ENCODE peak calls at places on chromosomes 12 and 14, in nine cellular contexts. D is body of pancreas, Y is keratinocyte, U is heart right ventricle, X is IMR-90, F is left lung, W is right lobe of liver, O is sigmoid colon, C is A549. M is an unnamed sample.

GRCh38 chr12:121713257-121714155 is 954 bp downstream of the TMEM120B start:
- DNase-seq in D (peak), Y (no peak), U (peak), X (peak), F (no peak), W (peak), O (peak), C (no peak), M (no peak)

GRCh38 chr14:53570411-53571387 is 385.9 kb downstream of the BMP4 start:
- DNase-seq in D (no peak), Y (no peak), U (no peak), X (no peak), F (no peak), W (no peak), O (no peak), C (no peak), M (no peak)

GRCh38 chr14:103623883-103624482 is 5.0 kb upstream of the KLC1 start:
- DNase-seq in D (no peak), Y (no peak), U (peak), X (no peak), F (no peak), W (peak), O (no peak), C (no peak), M (no peak)

GRCh38 chr12:106522708-106523107 is 60.1 kb upstream of the RFX4 start:
- DNase-seq in D (no peak), Y (no peak), U (no peak), X (no peak), F (no peak), W (no peak), O (no peak), C (peak), M (no peak)

GRCh38 chr14:59631237-59631636 is 54.6 kb upstream of the CCDC175 start:
- DNase-seq in D (no peak), Y (no peak), U (no peak), X (no peak), F (no peak), W (no peak), O (no peak), C (peak), M (no peak)

GRCh38 chr14:84468153-84468552 is 1061.8 kb upstream of the FLRT2 start:
- DNase-seq in D (no peak), Y (no peak), U (no peak), X (no peak), F (no peak), W (no peak), O (no peak), C (no peak), M (no peak)

GRCh38 chr12:130838284-130838950 is 633 bp downstream of the STX2 start:
- DNase-seq in D (peak), Y (no peak), U (no peak), X (no peak), F (no peak), W (peak), O (no peak), C (peak), M (no peak)

GRCh38 chr12:109695961-109696461 is 17.6 kb upstream of the FAM222A start:
- DNase-seq in D (no peak), Y (no peak), U (no peak), X (no peak), F (no peak), W (no peak), O (no peak), C (no peak), M (no peak)

GRCh38 chr14:30528778-30529642 is 29.9 kb upstream of the G2E3 start:
- DNase-seq in D (no peak), Y (no peak), U (no peak), X (no peak), F (no peak), W (no peak), O (no peak), C (no peak), M (no peak)

GRCh38 chr14:30907659-30908057 is 33.3 kb downstream of the COCH start:
- DNase-seq in D (no peak), Y (no peak), U (no peak), X (no peak), F (no peak), W (no peak), O (no peak), C (no peak), M (no peak)

DNA sequence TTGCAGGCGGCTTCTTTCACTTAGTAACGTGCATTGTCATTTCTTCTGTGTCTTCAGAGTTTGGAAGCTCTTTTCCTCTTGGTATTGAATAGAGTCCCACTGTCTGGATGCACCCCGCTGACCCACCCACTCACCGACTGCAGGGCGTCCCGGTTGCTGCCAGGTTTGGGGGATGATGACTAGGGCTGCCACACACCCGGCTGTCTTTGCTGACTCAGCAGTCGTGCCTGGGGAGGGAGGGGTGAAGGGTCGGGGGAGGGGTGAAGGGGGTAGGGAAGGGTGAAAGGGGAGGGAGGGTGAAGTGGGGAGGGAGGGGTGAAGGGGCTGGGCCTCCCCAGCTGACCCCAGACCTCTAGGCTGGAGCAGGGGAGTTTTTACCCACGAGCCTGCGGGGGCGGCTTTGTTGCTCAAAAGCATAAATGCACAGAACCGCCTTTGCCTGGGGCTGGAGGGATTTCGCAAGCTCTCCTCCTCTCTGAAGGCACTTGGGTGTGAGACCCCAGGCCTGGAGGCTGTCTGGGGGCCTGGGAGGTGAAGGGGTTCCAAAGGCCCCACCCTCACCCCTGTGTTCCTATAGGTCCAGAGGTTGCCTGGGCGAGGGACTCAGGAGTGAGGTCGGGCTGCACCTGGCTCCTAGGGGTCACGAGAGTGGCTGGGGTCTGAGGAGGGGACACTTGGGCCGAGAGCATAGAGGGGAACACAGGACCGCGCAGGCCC is 31.3 kb upstream of the ULK1 start:
- DNase-seq in D (no peak), Y (no peak), U (no peak), X (no peak), F (peak), W (no peak), O (no peak), C (peak), M (no peak)
- H3K27ac ChIP-seq in D (no peak), Y (no peak), U (no peak), X (no peak), F (no peak), W (no peak), O (no peak), C (peak), M (no peak)

GRCh38 chr14:58072288-58073071 is 79.5 kb downstream of the ARMH4 start:
- DNase-seq in D (peak), Y (no peak), U (no peak), X (peak), F (no peak), W (peak), O (no peak), C (peak), M (no peak)
- TF ChIP-seq CTCF in D (peak), Y (peak), U (peak), X (peak), F (peak), W (peak), O (peak), C (peak), M (peak)

DNA sequence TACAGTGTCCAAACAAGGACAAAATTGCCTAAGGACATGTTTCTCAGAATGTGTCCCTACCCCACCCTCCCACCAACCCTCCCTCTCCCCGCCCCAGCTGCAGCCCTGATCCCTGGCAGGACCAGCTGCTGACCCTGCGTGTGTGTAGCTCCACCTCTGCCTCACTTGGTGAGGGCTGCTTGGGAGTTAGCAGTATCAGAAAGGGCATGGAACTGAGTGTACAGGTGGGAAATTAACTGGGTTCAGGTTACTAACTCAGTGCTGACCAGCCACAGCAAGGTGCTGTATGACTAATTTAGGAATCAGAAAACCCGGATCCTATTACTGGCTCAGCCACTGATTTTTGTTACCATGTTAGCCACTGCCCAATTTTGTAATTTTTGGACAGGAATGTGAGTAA is 11.3 kb upstream of the PLEKHD1 start:
- DNase-seq in D (no peak), Y (no peak), U (no peak), X (no peak), F (no peak), W (no peak), O (no peak), C (no peak), M (no peak)
- H3K4me3 ChIP-seq in D (no peak), Y (no peak), U (no peak), X (no peak), F (no peak), W (no peak), O (no peak), C (no peak), M (no peak)

DNA sequence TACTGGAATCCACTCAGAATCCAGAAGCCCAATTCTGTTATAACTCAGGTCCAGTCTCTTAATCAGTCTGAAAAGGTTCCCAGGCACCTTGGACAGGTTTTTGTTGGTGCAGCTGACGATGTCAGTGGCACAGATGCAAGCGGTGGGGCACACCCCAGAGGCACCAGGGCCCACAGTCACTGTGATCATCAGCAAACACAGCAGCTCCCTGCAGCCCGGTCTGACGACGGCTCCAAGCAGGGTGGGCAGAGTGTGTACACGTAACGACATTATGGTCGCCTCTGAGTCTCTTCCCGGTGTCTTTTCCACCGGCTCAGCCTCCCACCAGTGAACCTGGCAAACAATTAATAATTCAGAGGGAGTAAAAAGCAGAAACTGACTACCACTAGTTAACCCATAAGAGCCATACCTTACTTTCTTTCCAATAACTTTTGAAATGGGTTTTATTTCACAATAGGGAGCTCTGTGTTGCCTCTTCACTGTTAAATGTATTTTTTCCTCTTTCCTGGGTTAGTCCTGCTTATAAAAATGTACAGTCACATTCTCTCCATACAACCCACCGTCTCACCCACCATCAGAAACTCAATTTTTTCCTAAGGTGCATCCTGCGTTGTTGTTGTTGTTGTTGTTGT is 572 bp upstream of the PCED1B start:
- DNase-seq in D (peak), Y (no peak), U (peak), X (peak), F (no peak), W (peak), O (peak), C (peak), M (no peak)
- H3K27ac ChIP-seq in D (peak), Y (peak), U (peak), X (peak), F (peak), W (peak), O (peak), C (peak), M (peak)

GRCh38 chr12:112525426-112525809 is 106.7 kb downstream of the PTPN11 start:
- DNase-seq in D (no peak), Y (no peak), U (no peak), X (no peak), F (no peak), W (no peak), O (no peak), C (no peak), M (no peak)

GRCh38 chr12:112524269-112524668 is 105.5 kb downstream of the PTPN11 start:
- DNase-seq in D (no peak), Y (no peak), U (no peak), X (no peak), F (no peak), W (no peak), O (no peak), C (no peak), M (no peak)

GRCh38 chr12:112527082-112527481 is 108.3 kb downstream of the PTPN11 start:
- DNase-seq in D (no peak), Y (no peak), U (no peak), X (no peak), F (no peak), W (no peak), O (no peak), C (no peak), M (no peak)

GRCh38 chr12:112523856-112524255 is 105.1 kb downstream of the PTPN11 start:
- DNase-seq in D (no peak), Y (no peak), U (no peak), X (no peak), F (no peak), W (no peak), O (no peak), C (no peak), M (no peak)

DNA sequence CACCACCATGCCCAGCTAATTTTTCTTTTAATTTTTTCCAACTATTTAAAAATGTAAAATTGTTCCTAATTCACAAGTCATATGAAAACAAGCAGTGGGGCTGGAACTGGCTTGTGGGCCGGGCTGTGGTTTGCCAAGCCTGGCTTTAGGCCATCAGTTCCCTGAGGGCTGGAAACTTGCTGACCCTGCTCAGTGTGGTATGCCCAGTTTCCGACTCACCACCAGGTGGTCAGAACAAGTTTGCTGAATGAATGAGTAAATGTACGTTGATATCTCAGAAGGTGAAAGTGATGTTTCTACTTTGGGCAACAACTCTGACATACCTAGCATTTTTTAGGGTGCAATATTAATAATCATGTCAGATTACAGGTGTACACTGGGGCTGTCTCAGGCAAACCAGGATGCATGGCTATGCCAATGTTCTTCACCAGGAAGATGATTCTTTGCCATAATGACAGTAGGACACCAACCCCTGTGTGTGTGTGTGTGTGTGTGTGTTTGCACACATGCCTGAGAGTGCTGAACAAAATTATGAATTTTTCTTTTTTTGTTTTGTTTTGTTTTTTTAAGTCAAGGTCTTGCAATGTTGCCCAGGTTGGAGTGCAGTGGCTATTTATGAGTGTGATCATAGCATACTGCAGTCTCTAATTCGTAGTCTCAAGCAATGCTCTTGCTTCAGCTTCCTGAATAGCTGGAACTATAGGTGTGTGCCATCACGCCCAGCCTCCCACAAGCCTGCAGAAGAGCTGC is 106.1 kb downstream of the PTPN11 start:
- DNase-seq in D (no peak), Y (no peak), U (no peak), X (peak), F (no peak), W (no peak), O (no peak), C (peak), M (no peak)
- TF ChIP-seq CTCF in D (no peak), Y (peak), U (no peak), X (no peak), F (no peak), W (no peak), O (no peak), C (no peak), M (no peak)

GRCh38 chr14:55581011-55581806 is 1.2 kb downstream of the KTN1 start:
- DNase-seq in D (peak), Y (no peak), U (peak), X (no peak), F (peak), W (peak), O (peak), C (peak), M (no peak)

GRCh38 chr14:55582741-55583140 is 2.7 kb downstream of the KTN1 start:
- DNase-seq in D (no peak), Y (no peak), U (no peak), X (no peak), F (no peak), W (no peak), O (no peak), C (no peak), M (no peak)

GRCh38 chr14:55586411-55586810 is 6.4 kb downstream of the KTN1 start:
- DNase-seq in D (no peak), Y (no peak), U (no peak), X (peak), F (no peak), W (no peak), O (no peak), C (no peak), M (no peak)

GRCh38 chr14:55585854-55586253 is 5.8 kb downstream of the KTN1 start:
- DNase-seq in D (no peak), Y (no peak), U (no peak), X (peak), F (no peak), W (no peak), O (no peak), C (no peak), M (no peak)

DNA sequence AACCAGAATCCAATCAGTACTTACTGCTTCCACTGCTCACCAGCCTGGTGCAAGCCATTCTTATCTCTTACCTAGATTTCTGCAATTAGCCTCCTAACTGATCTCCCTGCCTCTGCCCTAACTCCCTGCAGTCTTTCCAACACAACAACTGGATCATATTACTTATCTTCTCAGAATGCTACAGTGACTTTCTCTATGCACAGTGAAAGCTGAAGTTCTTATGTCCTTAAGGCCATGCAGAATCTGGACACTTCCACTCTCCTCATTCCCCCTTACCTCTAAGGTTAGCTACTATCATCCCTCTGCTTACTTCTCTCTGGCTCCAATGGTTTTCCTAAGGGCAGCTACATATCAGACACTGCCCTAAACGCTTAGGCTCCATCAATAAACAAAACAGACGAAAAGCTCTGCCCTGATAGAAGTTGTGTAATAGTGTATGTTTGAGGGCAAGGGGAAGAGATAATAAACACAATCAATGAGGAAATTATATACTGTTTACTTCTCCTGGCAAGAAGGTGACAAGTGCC is 4.0 kb downstream of the KTN1 start:
- DNase-seq in D (no peak), Y (no peak), U (no peak), X (peak), F (no peak), W (no peak), O (no peak), C (no peak), M (no peak)
- H3K4me3 ChIP-seq in D (no peak), Y (no peak), U (no peak), X (no peak), F (no peak), W (no peak), O (no peak), C (no peak), M (no peak)

DNA sequence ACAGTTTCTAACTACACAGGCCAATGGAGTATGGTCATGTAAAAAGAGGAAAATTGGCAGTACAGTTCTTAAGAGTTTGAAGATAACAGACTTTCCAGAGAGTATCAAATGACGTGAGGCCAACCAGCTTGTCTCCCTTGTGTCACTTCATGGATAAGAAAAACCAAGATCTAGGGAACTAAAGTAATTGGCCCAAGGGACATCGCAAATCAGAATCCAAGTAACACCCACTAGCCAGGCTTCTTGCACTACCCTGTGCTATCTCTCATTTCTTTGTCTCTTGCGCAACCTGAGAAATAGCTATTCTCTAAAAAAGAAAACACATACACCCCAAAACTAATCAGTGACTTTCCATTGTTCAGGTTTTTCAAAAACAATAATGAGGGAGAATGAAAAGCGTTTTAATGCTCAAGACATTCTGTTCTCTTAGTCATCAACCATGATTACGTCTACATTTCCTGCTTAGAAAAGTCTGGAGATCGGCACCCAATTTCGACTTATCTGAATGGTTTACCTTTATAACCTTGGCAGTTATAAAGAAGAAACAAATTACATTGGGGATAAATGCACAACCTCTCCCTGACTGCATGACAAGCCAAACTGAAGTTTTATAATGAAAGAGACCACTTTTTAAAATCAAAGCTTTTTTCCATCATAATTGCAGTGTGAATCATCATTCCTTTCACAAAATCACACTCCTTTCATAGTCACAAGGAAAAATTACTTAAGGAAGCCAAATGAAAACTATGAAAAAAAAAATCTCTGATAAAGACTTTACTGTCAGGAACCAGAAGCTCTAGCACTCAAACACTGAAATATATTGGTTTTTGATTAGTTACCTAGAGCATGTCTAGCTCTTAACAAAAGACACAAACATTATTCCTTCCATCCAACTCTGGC is 42.1 kb downstream of the TMTC1 start:
- DNase-seq in D (no peak), Y (peak), U (no peak), X (peak), F (no peak), W (no peak), O (no peak), C (no peak), M (no peak)
- H3K27ac ChIP-seq in D (no peak), Y (peak), U (peak), X (peak), F (peak), W (no peak), O (no peak), C (no peak), M (peak)

M was measured in coronary artery.